ENCODE peak calls at places on chromosome 14, in six cellular contexts. One of them, this sample, is unnamed.

GRCh38 chr14:51562816-51563215 is 88.9 kb upstream of the FRMD6 start:
- DNase-seq in fibroblast of pulmonary artery: no peak
- DNase-seq in upper lobe of right lung: no peak
- DNase-seq in astrocyte of the cerebellum: no peak
- DNase-seq in thyroid gland: no peak
- DNase-seq in lower leg skin: no peak
- DNase-seq in this sample: no peak

GRCh38 chr14:34212172-34212571 is 249.9 kb downstream of the SPTSSA start:
- DNase-seq in astrocyte of the cerebellum: no peak
- DNase-seq in lower leg skin: no peak
- DNase-seq in thyroid gland: no peak
- DNase-seq in fibroblast of pulmonary artery: no peak
- DNase-seq in upper lobe of right lung: no peak
- DNase-seq in this sample: no peak

GRCh38 chr14:76664790-76665189 is 96.5 kb upstream of the VASH1 start:
- DNase-seq in upper lobe of right lung: no peak
- DNase-seq in lower leg skin: no peak
- DNase-seq in thyroid gland: no peak
- DNase-seq in fibroblast of pulmonary artery: no peak
- DNase-seq in astrocyte of the cerebellum: no peak
- DNase-seq in this sample: no peak

GRCh38 chr14:99259327-99259726 is 12.7 kb downstream of the BCL11B start:
- DNase-seq in lower leg skin: no peak
- DNase-seq in fibroblast of pulmonary artery: no peak
- DNase-seq in thyroid gland: no peak
- DNase-seq in upper lobe of right lung: no peak
- DNase-seq in astrocyte of the cerebellum: no peak
- DNase-seq in this sample: no peak

GRCh38 chr14:90599748-90600507 is 203.1 kb downstream of the CALM1 start:
- DNase-seq in thyroid gland: peak
- DNase-seq in astrocyte of the cerebellum: no peak
- DNase-seq in fibroblast of pulmonary artery: peak
- DNase-seq in lower leg skin: no peak
- DNase-seq in upper lobe of right lung: no peak
- DNase-seq in this sample: no peak

GRCh38 chr14:90399541-90400444 is 3.0 kb downstream of the CALM1 start:
- DNase-seq in thyroid gland: peak
- DNase-seq in fibroblast of pulmonary artery: peak
- DNase-seq in astrocyte of the cerebellum: peak
- DNase-seq in upper lobe of right lung: peak
- DNase-seq in lower leg skin: peak
- DNase-seq in this sample: peak

GRCh38 chr14:77024171-77024627 is 4.3 kb downstream of the IRF2BPL start:
- DNase-seq in upper lobe of right lung: no peak
- DNase-seq in lower leg skin: no peak
- DNase-seq in fibroblast of pulmonary artery: peak
- DNase-seq in astrocyte of the cerebellum: no peak
- DNase-seq in thyroid gland: peak
- DNase-seq in this sample: no peak

GRCh38 chr14:26594148-26594547 is 3.7 kb downstream of the NOVA1 start:
- DNase-seq in upper lobe of right lung: no peak
- DNase-seq in astrocyte of the cerebellum: no peak
- DNase-seq in fibroblast of pulmonary artery: no peak
- DNase-seq in thyroid gland: no peak
- DNase-seq in lower leg skin: no peak
- DNase-seq in this sample: no peak

GRCh38 chr14:65144170-65144569 is 41.9 kb upstream of the MAX start:
- DNase-seq in astrocyte of the cerebellum: no peak
- DNase-seq in upper lobe of right lung: no peak
- DNase-seq in lower leg skin: no peak
- DNase-seq in fibroblast of pulmonary artery: no peak
- DNase-seq in thyroid gland: no peak
- DNase-seq in this sample: no peak

GRCh38 chr14:26328766-26329165 is 269.1 kb downstream of the NOVA1 start:
- DNase-seq in upper lobe of right lung: no peak
- DNase-seq in thyroid gland: no peak
- DNase-seq in lower leg skin: no peak
- DNase-seq in fibroblast of pulmonary artery: no peak
- DNase-seq in astrocyte of the cerebellum: no peak
- DNase-seq in this sample: no peak

GRCh38 chr14:75249251-75249957 is 29.2 kb upstream of the FOS start:
- DNase-seq in fibroblast of pulmonary artery: no peak
- DNase-seq in thyroid gland: peak
- DNase-seq in astrocyte of the cerebellum: no peak
- DNase-seq in upper lobe of right lung: peak
- DNase-seq in lower leg skin: no peak
- DNase-seq in this sample: no peak

GRCh38 chr14:68791078-68791983 is 1.5 kb downstream of the ZFP36L1 start:
- DNase-seq in astrocyte of the cerebellum: no peak
- DNase-seq in upper lobe of right lung: no peak
- DNase-seq in lower leg skin: peak
- DNase-seq in thyroid gland: no peak
- DNase-seq in fibroblast of pulmonary artery: peak
- DNase-seq in this sample: no peak
- H3K4me3 ChIP-seq in astrocyte of the cerebellum: peak
- H3K4me3 ChIP-seq in upper lobe of right lung: peak
- H3K4me3 ChIP-seq in lower leg skin: peak
- H3K4me3 ChIP-seq in thyroid gland: peak
- H3K4me3 ChIP-seq in fibroblast of pulmonary artery: peak
- H3K4me3 ChIP-seq in this sample: peak

DNA sequence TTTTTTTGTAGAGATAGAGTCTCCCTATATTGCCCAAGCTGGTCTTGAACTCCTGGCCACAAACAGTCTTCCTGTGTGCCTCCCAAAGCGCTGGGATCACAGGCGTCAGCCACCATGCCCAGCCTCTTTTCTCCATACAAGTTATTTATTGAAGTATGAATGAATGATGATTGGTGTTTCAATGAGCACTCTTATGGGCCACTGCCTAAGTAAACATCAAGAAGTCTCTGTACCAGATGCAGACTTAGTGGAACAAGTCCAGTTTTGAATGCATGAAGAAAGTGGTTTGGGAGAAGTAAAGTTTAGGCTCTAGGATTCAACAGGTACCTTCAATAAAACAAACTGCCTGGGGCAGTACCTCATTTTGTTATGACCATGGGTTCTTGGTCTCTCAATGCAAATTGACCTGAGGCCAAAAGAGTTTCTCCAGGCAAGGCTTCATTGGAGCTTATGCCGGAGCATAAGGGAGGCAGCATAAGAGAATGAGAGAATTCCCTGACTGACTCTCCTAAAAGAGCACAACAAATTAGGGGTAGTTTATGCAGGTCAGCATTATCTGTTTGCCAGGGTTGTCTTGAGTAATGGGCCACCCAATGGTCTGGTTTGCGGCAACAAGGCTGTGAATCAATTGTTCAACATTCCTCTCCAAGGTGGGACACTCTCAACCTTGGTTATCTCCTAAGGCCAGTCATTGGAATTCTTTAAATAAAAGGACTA is 1.1 kb upstream of the GMFB start:
- DNase-seq in astrocyte of the cerebellum: no peak
- DNase-seq in lower leg skin: no peak
- DNase-seq in fibroblast of pulmonary artery: no peak
- DNase-seq in thyroid gland: no peak
- DNase-seq in upper lobe of right lung: no peak
- DNase-seq in this sample: no peak
- H3K4me3 ChIP-seq in astrocyte of the cerebellum: no peak
- H3K4me3 ChIP-seq in lower leg skin: no peak
- H3K4me3 ChIP-seq in fibroblast of pulmonary artery: no peak
- H3K4me3 ChIP-seq in thyroid gland: no peak
- H3K4me3 ChIP-seq in upper lobe of right lung: peak
- H3K4me3 ChIP-seq in this sample: no peak

GRCh38 chr14:53953828-53954550 is 2.6 kb downstream of the BMP4 start:
- DNase-seq in astrocyte of the cerebellum: no peak
- DNase-seq in upper lobe of right lung: peak
- DNase-seq in lower leg skin: peak
- DNase-seq in fibroblast of pulmonary artery: peak
- DNase-seq in thyroid gland: peak
- DNase-seq in this sample: no peak

GRCh38 chr14:53953002-53953827 is 3.4 kb downstream of the BMP4 start:
- DNase-seq in astrocyte of the cerebellum: peak
- DNase-seq in thyroid gland: peak
- DNase-seq in upper lobe of right lung: peak
- DNase-seq in fibroblast of pulmonary artery: peak
- DNase-seq in lower leg skin: peak
- DNase-seq in this sample: no peak

GRCh38 chr14:53951661-53952265 is 4.9 kb downstream of the BMP4 start:
- DNase-seq in lower leg skin: no peak
- DNase-seq in thyroid gland: peak
- DNase-seq in fibroblast of pulmonary artery: no peak
- DNase-seq in upper lobe of right lung: no peak
- DNase-seq in astrocyte of the cerebellum: no peak
- DNase-seq in this sample: no peak

GRCh38 chr14:53954551-53955233 is 1.9 kb downstream of the BMP4 start:
- DNase-seq in fibroblast of pulmonary artery: peak
- DNase-seq in upper lobe of right lung: peak
- DNase-seq in lower leg skin: no peak
- DNase-seq in thyroid gland: peak
- DNase-seq in astrocyte of the cerebellum: no peak
- DNase-seq in this sample: no peak

DNA sequence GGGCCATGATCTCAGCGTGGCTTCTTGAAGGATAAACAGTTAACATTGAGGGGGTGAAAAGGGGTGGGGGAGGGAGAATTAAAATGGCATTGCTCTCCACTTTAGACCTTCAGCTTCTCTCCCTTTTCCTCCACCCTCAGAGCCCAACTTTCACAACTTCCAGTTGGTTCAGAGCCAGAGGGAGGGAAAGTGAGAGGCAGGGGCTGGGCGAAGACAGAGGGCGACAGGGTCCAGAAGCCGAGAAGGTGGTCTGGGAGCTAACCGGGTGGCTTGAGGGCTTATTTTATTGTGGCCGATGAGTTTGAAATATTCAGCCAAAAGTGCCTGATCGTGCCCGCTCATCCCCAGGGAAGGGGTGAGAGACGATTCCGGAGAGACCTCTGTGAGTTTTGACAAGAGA is 4.1 kb downstream of the BMP4 start:
- DNase-seq in upper lobe of right lung: no peak
- DNase-seq in fibroblast of pulmonary artery: no peak
- DNase-seq in lower leg skin: no peak
- DNase-seq in thyroid gland: peak
- DNase-seq in astrocyte of the cerebellum: no peak
- DNase-seq in this sample: no peak
- H3K4me3 ChIP-seq in upper lobe of right lung: peak
- H3K4me3 ChIP-seq in fibroblast of pulmonary artery: peak
- H3K4me3 ChIP-seq in lower leg skin: peak
- H3K4me3 ChIP-seq in thyroid gland: peak
- H3K4me3 ChIP-seq in astrocyte of the cerebellum: peak
- H3K4me3 ChIP-seq in this sample: no peak

GRCh38 chr14:24338843-24339242 is 948 bp downstream of the RIPK3 start:
- DNase-seq in fibroblast of pulmonary artery: no peak
- DNase-seq in upper lobe of right lung: no peak
- DNase-seq in astrocyte of the cerebellum: no peak
- DNase-seq in thyroid gland: no peak
- DNase-seq in lower leg skin: no peak
- DNase-seq in this sample: no peak
- H3K4me3 ChIP-seq in fibroblast of pulmonary artery: no peak
- H3K4me3 ChIP-seq in upper lobe of right lung: peak
- H3K4me3 ChIP-seq in astrocyte of the cerebellum: no peak
- H3K4me3 ChIP-seq in thyroid gland: no peak
- H3K4me3 ChIP-seq in lower leg skin: no peak
- H3K4me3 ChIP-seq in this sample: peak

DNA sequence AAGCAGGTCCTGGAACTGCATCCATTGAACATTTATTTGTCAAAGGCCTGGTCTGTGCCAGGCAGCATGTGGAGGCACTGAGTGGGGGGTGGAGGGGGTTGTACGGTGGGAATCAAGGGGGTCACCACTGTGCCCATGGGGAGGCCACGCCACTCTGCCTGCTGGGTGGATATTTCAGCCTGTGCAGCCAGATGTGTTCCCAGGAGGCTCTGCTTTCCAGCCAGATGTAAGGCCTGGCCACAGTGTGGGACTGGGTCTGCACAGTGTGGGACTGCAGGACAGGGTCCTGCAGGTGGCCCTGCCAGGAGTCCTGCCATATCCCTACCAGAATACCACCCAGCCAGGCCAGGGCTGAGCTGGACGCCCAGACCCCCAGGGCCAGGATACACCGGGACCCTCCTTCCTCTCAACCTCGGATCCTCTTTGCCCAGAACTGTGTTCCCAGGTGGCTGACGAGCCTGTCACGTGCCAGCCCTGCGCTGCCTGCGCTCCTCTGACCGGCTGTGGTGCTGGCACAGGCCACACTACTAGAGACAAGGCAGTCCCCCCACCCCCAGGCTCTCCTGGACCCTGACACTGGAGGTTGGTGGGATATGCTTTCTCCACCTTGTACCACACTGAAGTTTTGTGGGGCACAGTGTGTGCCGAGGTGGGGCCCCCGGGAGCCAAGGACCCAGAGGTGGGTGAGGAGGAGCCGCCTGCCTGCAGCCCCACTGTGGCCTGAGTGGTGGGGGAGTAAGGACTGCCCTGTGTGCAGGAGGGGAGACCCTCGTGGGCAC is 17.5 kb downstream of the XRCC3 start:
- DNase-seq in lower leg skin: no peak
- DNase-seq in thyroid gland: no peak
- DNase-seq in astrocyte of the cerebellum: no peak
- DNase-seq in fibroblast of pulmonary artery: no peak
- DNase-seq in upper lobe of right lung: no peak
- DNase-seq in this sample: no peak
- H3K4me3 ChIP-seq in lower leg skin: no peak
- H3K4me3 ChIP-seq in thyroid gland: no peak
- H3K4me3 ChIP-seq in astrocyte of the cerebellum: no peak
- H3K4me3 ChIP-seq in fibroblast of pulmonary artery: no peak
- H3K4me3 ChIP-seq in upper lobe of right lung: no peak
- H3K4me3 ChIP-seq in this sample: no peak

DNA sequence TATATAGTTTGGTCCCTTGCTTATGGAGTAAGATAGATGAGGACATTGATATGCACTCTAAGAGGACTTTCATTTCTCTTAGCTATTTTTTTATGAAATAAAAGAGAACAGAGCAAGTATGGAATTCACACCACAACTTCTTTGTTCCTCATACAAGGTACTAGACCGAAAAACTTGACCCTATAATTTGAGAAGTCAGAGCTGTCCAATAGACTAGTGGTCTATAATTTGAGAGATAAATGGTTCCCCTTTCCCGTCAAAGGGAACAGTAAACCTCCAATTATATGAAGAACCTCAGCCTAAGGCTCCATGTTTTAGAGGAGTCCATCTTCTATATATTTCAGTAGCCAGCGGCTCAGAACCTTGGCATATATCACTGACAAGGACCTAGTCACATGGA is 58.5 kb upstream of the HIF1A start:
- DNase-seq in upper lobe of right lung: no peak
- DNase-seq in thyroid gland: no peak
- DNase-seq in lower leg skin: no peak
- DNase-seq in fibroblast of pulmonary artery: no peak
- DNase-seq in astrocyte of the cerebellum: no peak
- DNase-seq in this sample: no peak
- H3K4me3 ChIP-seq in upper lobe of right lung: no peak
- H3K4me3 ChIP-seq in thyroid gland: no peak
- H3K4me3 ChIP-seq in lower leg skin: no peak
- H3K4me3 ChIP-seq in fibroblast of pulmonary artery: no peak
- H3K4me3 ChIP-seq in astrocyte of the cerebellum: no peak
- H3K4me3 ChIP-seq in this sample: no peak

This sample was measured in HL-60.